ENCODE peak calls at places on chromosomes 5 and 9, in five cellular contexts. One of them, this sample, is unnamed. For H3K36me3, the result is how much of the 10 kb centered on the place peaks cover.

GRCh38 chr9:128431207-128431606 is 10.6 kb downstream of the CERCAM start:
- DNase-seq in neuronal stem cell: no peak
- DNase-seq in psoas muscle: no peak
- DNase-seq in pancreas: no peak
- DNase-seq in aorta: no peak
- DNase-seq in this sample: no peak

GRCh38 chr9:13279284-13280162 is at the start of gene MPDZ:
- DNase-seq in neuronal stem cell: peak
- DNase-seq in psoas muscle: peak
- DNase-seq in pancreas: peak
- DNase-seq in aorta: peak
- DNase-seq in this sample: peak

GRCh38 chr9:121852241-121852640 is 200.8 kb downstream of the DAB2IP start:
- DNase-seq in neuronal stem cell: no peak
- DNase-seq in psoas muscle: no peak
- DNase-seq in pancreas: no peak
- DNase-seq in aorta: no peak
- DNase-seq in this sample: no peak

GRCh38 chr5:122076669-122077450 is 1.2 kb downstream of the LOX start:
- DNase-seq in neuronal stem cell: peak
- DNase-seq in psoas muscle: peak
- DNase-seq in pancreas: peak
- DNase-seq in aorta: peak
- DNase-seq in this sample: peak

GRCh38 chr5:161850491-161850890 is 2.6 kb downstream of the GABRA1 start:
- DNase-seq in neuronal stem cell: no peak
- DNase-seq in psoas muscle: no peak
- DNase-seq in pancreas: no peak
- DNase-seq in aorta: no peak
- DNase-seq in this sample: no peak

GRCh38 chr5:158546748-158547147 is 553.0 kb downstream of the EBF1 start:
- DNase-seq in neuronal stem cell: no peak
- DNase-seq in psoas muscle: peak
- DNase-seq in pancreas: no peak
- DNase-seq in aorta: no peak
- DNase-seq in this sample: no peak

GRCh38 chr9:5549671-5550650 is 39.6 kb downstream of the PDCD1LG2 start:
- DNase-seq in neuronal stem cell: no peak
- DNase-seq in psoas muscle: no peak
- DNase-seq in pancreas: no peak
- DNase-seq in aorta: no peak
- DNase-seq in this sample: peak

GRCh38 chr9:130213898-130214761 is 41.9 kb downstream of the NCS1 start:
- DNase-seq in neuronal stem cell: peak
- DNase-seq in psoas muscle: no peak
- DNase-seq in pancreas: no peak
- DNase-seq in aorta: peak
- DNase-seq in this sample: no peak

GRCh38 chr5:150235548-150235895 is 45.7 kb downstream of the SLC6A7 start:
- DNase-seq in neuronal stem cell: no peak
- DNase-seq in psoas muscle: no peak
- DNase-seq in pancreas: no peak
- DNase-seq in aorta: no peak
- DNase-seq in this sample: no peak

GRCh38 chr5:177402271-177403043 is 2.0 kb upstream of the PFN3 start:
- DNase-seq in neuronal stem cell: peak
- DNase-seq in psoas muscle: peak
- DNase-seq in pancreas: peak
- DNase-seq in aorta: peak
- DNase-seq in this sample: peak

GRCh38 chr9:90219548-90220118 is 423.0 kb downstream of the DIRAS2 start:
- DNase-seq in neuronal stem cell: no peak
- DNase-seq in psoas muscle: no peak
- DNase-seq in pancreas: peak
- DNase-seq in aorta: no peak
- DNase-seq in this sample: no peak

GRCh38 chr5:131270809-131271208 is 7.0 kb downstream of the CDC42SE2 start:
- DNase-seq in neuronal stem cell: no peak
- DNase-seq in psoas muscle: no peak
- DNase-seq in pancreas: no peak
- DNase-seq in aorta: no peak
- DNase-seq in this sample: peak

GRCh38 chr5:131268758-131269370 is 5.0 kb downstream of the CDC42SE2 start:
- DNase-seq in neuronal stem cell: no peak
- DNase-seq in psoas muscle: no peak
- DNase-seq in pancreas: no peak
- DNase-seq in aorta: no peak
- DNase-seq in this sample: no peak

GRCh38 chr5:131274341-131275063 is 10.6 kb downstream of the CDC42SE2 start:
- DNase-seq in neuronal stem cell: no peak
- DNase-seq in psoas muscle: no peak
- DNase-seq in pancreas: no peak
- DNase-seq in aorta: no peak
- DNase-seq in this sample: no peak

GRCh38 chr5:131275996-131276535 is 12.2 kb downstream of the CDC42SE2 start:
- DNase-seq in neuronal stem cell: no peak
- DNase-seq in psoas muscle: no peak
- DNase-seq in pancreas: no peak
- DNase-seq in aorta: no peak
- DNase-seq in this sample: no peak

GRCh38 chr5:131272365-131273123 is 8.7 kb downstream of the CDC42SE2 start:
- DNase-seq in neuronal stem cell: no peak
- DNase-seq in psoas muscle: no peak
- DNase-seq in pancreas: no peak
- DNase-seq in aorta: no peak
- DNase-seq in this sample: no peak
- H3K4me3 ChIP-seq in neuronal stem cell: no peak
- H3K4me3 ChIP-seq in psoas muscle: no peak
- H3K4me3 ChIP-seq in pancreas: no peak
- H3K4me3 ChIP-seq in aorta: no peak
- H3K4me3 ChIP-seq in this sample: no peak

GRCh38 chr5:1804001-1804690 is 2.9 kb downstream of the NDUFS6 start:
- DNase-seq in neuronal stem cell: no peak
- DNase-seq in psoas muscle: no peak
- DNase-seq in pancreas: no peak
- DNase-seq in aorta: peak
- DNase-seq in this sample: no peak
- H3K36me3 ChIP-seq in neuronal stem cell: under half
- H3K36me3 ChIP-seq in psoas muscle: under half
- H3K36me3 ChIP-seq in pancreas: under half
- H3K36me3 ChIP-seq in aorta: under half
- H3K36me3 ChIP-seq in this sample: under half

GRCh38 chr5:32027093-32027716 is 146.9 kb downstream of the GOLPH3 start:
- DNase-seq in neuronal stem cell: no peak
- DNase-seq in psoas muscle: no peak
- DNase-seq in pancreas: no peak
- DNase-seq in aorta: no peak
- DNase-seq in this sample: no peak
- H3K4me3 ChIP-seq in neuronal stem cell: no peak
- H3K4me3 ChIP-seq in psoas muscle: peak
- H3K4me3 ChIP-seq in pancreas: no peak
- H3K4me3 ChIP-seq in aorta: no peak
- H3K4me3 ChIP-seq in this sample: no peak

DNA sequence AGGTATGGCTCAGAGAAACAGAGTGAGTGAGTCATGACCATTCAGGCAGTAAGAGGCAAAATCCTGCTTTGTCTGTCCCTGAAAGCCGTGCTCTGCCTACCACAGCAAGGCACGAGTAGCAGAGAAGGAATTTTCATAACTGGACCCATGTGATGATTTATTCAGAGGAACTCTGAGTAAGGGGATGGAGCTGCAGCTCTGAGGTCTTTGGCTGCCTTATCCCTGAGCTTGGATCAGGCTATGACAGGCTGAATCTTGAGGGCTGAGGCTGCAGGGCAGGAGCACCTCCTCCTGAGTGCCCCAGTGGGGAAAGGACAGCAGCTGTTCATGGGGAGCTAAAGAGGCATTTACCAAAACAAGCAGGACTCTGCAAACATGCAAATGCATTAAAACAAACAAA is 183.4 kb downstream of the PAPPA start:
- DNase-seq in neuronal stem cell: no peak
- DNase-seq in psoas muscle: no peak
- DNase-seq in pancreas: no peak
- DNase-seq in aorta: no peak
- DNase-seq in this sample: peak
- H3K36me3 ChIP-seq in neuronal stem cell: under half
- H3K36me3 ChIP-seq in psoas muscle: under half
- H3K36me3 ChIP-seq in pancreas: under half
- H3K36me3 ChIP-seq in aorta: under half
- H3K36me3 ChIP-seq in this sample: under half

DNA sequence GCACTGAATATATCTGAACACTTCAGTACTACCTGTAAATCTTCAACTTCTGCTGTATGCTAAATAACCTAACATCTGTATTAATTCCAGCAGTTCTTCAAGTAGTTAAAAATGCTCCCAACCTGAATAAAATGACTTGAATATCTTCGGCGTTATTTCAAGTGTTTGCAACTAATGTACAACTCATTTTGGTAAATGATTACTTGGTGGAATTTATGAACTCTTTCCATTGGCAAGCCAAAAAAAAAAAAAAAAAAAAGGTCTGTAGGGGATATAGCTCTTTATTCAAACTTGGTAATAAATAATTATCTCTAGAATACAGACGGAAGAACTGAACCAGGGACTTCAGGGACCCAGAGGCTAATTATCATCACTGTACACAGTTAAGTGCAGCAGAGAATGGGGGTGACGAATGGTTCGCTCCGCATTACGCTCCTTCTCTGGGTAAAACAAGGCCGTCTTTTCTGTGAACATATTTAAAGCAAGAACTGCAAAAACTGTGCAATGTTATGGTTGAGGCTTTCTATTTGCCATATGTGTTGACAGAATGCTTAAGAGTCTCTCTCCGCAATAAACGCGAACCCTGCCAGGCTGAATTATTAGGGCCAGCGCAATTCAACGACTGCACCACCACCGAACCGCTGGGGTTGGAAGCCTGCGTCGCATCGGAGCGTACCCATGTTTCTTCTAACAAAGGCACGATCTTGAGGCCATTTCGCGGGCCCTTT is 1.8 kb upstream of the ERBIN start:
- DNase-seq in neuronal stem cell: no peak
- DNase-seq in psoas muscle: no peak
- DNase-seq in pancreas: no peak
- DNase-seq in aorta: no peak
- DNase-seq in this sample: no peak
- H3K4me3 ChIP-seq in neuronal stem cell: peak
- H3K4me3 ChIP-seq in psoas muscle: peak
- H3K4me3 ChIP-seq in pancreas: peak
- H3K4me3 ChIP-seq in aorta: peak
- H3K4me3 ChIP-seq in this sample: peak

This sample was measured in bronchial epithelial cell.